ENCODE peak calls at places on chromosomes 6 and 20, in ten cellular contexts. B is mucosa of descending colon, X is lower lobe of right lung, U is cardiac muscle cell, W is GM23338, M is A549, L is mesendoderm, A is IMR-90, T is colonic mucosa, J is mammary epithelial cell. E is an unnamed sample.

GRCh38 chr6:80642452-80642851 is 536.0 kb downstream of the BCKDHB start:
- DNase-seq in B (no peak), X (no peak), U (no peak), W (no peak), M (no peak), L (no peak), A (peak; percentile 86), T (no peak), J (peak; percentile 29), E (no peak)

GRCh38 chr6:111651185-111652034 is 45.7 kb upstream of the TRAF3IP2 start:
- DNase-seq in B (no peak), X (no peak), U (no peak), W (no peak), M (no peak), L (no peak), A (peak; percentile 11), T (no peak), J (no peak), E (no peak)

GRCh38 chr6:132017921-132018320 is 66.7 kb upstream of the CCN2 start:
- DNase-seq in B (no peak), X (no peak), U (no peak), W (no peak), M (no peak), L (no peak), A (no peak), T (no peak), J (no peak), E (no peak)

GRCh38 chr20:62739581-62740285 is 31.1 kb downstream of the NTSR1 start:
- DNase-seq in B (peak; percentile 71), X (peak; percentile 65), U (no peak), W (no peak), M (no peak), L (no peak), A (no peak), T (peak; percentile 47), J (no peak), E (no peak)

GRCh38 chr6:31079656-31080261 is 32.6 kb downstream of the C6orf15 start:
- DNase-seq in B (peak; percentile 59), X (peak; percentile 63), U (peak; percentile 73), W (peak; percentile 95), M (peak; percentile 53), L (peak; percentile 80), A (peak; percentile 61), T (peak; percentile 80), J (peak; percentile 49), E (peak; percentile 67)

GRCh38 chr6:113500221-113500620 is 356.9 kb upstream of the MARCKS start:
- DNase-seq in B (no peak), X (no peak), U (peak; percentile 27), W (no peak), M (no peak), L (peak; percentile 14), A (no peak), T (no peak), J (peak; percentile 12), E (no peak)

GRCh38 chr6:158803733-158804143 is 15.4 kb downstream of the EZR start:
- DNase-seq in B (no peak), X (no peak), U (peak; percentile 45), W (peak; percentile 43), M (no peak), L (peak; percentile 51), A (no peak), T (no peak), J (peak; percentile 66), E (no peak)

GRCh38 chr6:110053395-110054240 is 75.5 kb downstream of the GPR6 start:
- DNase-seq in B (no peak), X (no peak), U (peak; percentile 75), W (peak; percentile 78), M (peak; percentile 51), L (peak; percentile 72), A (peak; percentile 68), T (no peak), J (peak; percentile 29), E (peak; percentile 53)

GRCh38 chr20:39019805-39020325 is 57.7 kb downstream of the DHX35 start:
- DNase-seq in B (no peak), X (no peak), U (peak; percentile 30), W (no peak), M (no peak), L (no peak), A (no peak), T (no peak), J (peak; percentile 5), E (no peak)

GRCh38 chr6:13762648-13763441 is 51.2 kb upstream of the RANBP9 start:
- DNase-seq in B (no peak), X (no peak), U (peak; percentile 95), W (no peak), M (no peak), L (no peak), A (peak; percentile 90), T (peak; percentile 31), J (peak; percentile 93), E (peak; percentile 52)

GRCh38 chr6:24721461-24722215 is 2.7 kb upstream of the C6orf62 start:
- DNase-seq in B (no peak), X (no peak), U (no peak), W (no peak), M (no peak), L (no peak), A (peak; percentile 86), T (peak; percentile 92), J (no peak), E (no peak)

GRCh38 chr6:29071831-29072723 is 15.0 kb downstream of the OR2B3 start:
- DNase-seq in B (no peak), X (no peak), U (peak; percentile 9), W (peak; percentile 89), M (peak; percentile 65), L (peak; percentile 82), A (no peak), T (peak; percentile 20), J (peak; percentile 42), E (no peak)

GRCh38 chr6:72048080-72048479 is 161.7 kb downstream of the RIMS1 start:
- DNase-seq in B (no peak), X (no peak), U (no peak), W (no peak), M (no peak), L (no peak), A (no peak), T (no peak), J (no peak), E (no peak)

GRCh38 chr20:46485431-46485830 is 27.9 kb downstream of the ZNF334 start:
- DNase-seq in B (no peak), X (no peak), U (no peak), W (peak; percentile 41), M (no peak), L (peak; percentile 30), A (no peak), T (no peak), J (peak; percentile 1), E (no peak)

GRCh38 chr20:20677186-20677585 is 35.3 kb downstream of the RALGAPA2 start:
- DNase-seq in B (no peak), X (no peak), U (peak; percentile 43), W (no peak), M (no peak), L (no peak), A (no peak), T (no peak), J (peak; percentile 63), E (no peak)

GRCh38 chr6:17758113-17758512 is 51.4 kb upstream of the NUP153 start:
- DNase-seq in B (no peak), X (no peak), U (no peak), W (no peak), M (no peak), L (no peak), A (peak; percentile 5), T (no peak), J (no peak), E (no peak)

GRCh38 chr6:21188505-21189223 is 404.9 kb upstream of the SOX4 start:
- DNase-seq in B (no peak), X (no peak), U (no peak), W (no peak), M (no peak), L (peak; percentile 39), A (no peak), T (no peak), J (peak; percentile 90), E (no peak)

GRCh38 chr20:60056345-60057122 is 98.3 kb downstream of the CDH26 start:
- DNase-seq in B (no peak), X (no peak), U (no peak), W (no peak), M (no peak), L (no peak), A (no peak), T (no peak), J (no peak), E (no peak)

GRCh38 chr6:66265737-66266136 is 558.7 kb upstream of the EYS start:
- DNase-seq in B (no peak), X (no peak), U (no peak), W (no peak), M (no peak), L (no peak), A (no peak), T (no peak), J (no peak), E (no peak)

GRCh38 chr6:36610041-36610440 is 15.9 kb downstream of the SRSF3 start:
- DNase-seq in B (peak; percentile 20), X (peak; percentile 18), U (no peak), W (no peak), M (no peak), L (no peak), A (no peak), T (no peak), J (no peak), E (peak; percentile 14)
- H3K4me3 ChIP-seq in B (no peak overlapping the region), X (no peak overlapping the region), U (no peak overlapping the region), W (no peak overlapping the region), M (no peak overlapping the region), L (no peak overlapping the region), A (no peak overlapping the region), T (no peak overlapping the region), J (no peak overlapping the region), E (no peak overlapping the region)

GRCh38 chr6:7087491-7087979 is 20.2 kb upstream of the RREB1 start:
- DNase-seq in B (peak; percentile 65), X (no peak), U (no peak), W (no peak), M (no peak), L (no peak), A (no peak), T (peak; percentile 78), J (no peak), E (no peak)
- H3K4me3 ChIP-seq in B (no peak overlapping the region), X (peak overlapping the region; percentile 49), U (no peak overlapping the region), W (peak overlapping the region; percentile 1), M (no peak overlapping the region), L (no peak overlapping the region), A (no peak overlapping the region), T (no peak overlapping the region), J (no peak overlapping the region), E (no peak overlapping the region)

GRCh38 chr20:32034581-32035397 is 17.3 kb upstream of the HCK start:
- DNase-seq in B (no peak), X (peak; percentile 61), U (no peak), W (peak; percentile 48), M (peak; percentile 21), L (no peak), A (no peak), T (no peak), J (no peak), E (no peak)
- H3K4me3 ChIP-seq in B (no peak overlapping the region), X (no peak overlapping the region), U (no peak overlapping the region), W (no peak overlapping the region), M (no peak overlapping the region), L (no peak overlapping the region), A (no peak overlapping the region), T (no peak overlapping the region), J (no peak overlapping the region), E (no peak overlapping the region)

GRCh38 chr6:50986319-50986718 is 167.6 kb downstream of the TFAP2B start:
- DNase-seq in B (no peak), X (no peak), U (no peak), W (no peak), M (no peak), L (no peak), A (no peak), T (no peak), J (no peak), E (no peak)
- H3K4me3 ChIP-seq in B (no peak overlapping the region), X (no peak overlapping the region), U (no peak overlapping the region), W (no peak overlapping the region), M (no peak overlapping the region), L (no peak overlapping the region), A (no peak overlapping the region), T (no peak overlapping the region), J (no peak overlapping the region), E (no peak overlapping the region)

E was measured in ovary.